ENCODE peak calls at places on chromosomes 7 and 10, in five cellular contexts. One of them, this sample, is unnamed.

GRCh38 chr10:6915307-6915706 is 335.2 kb upstream of the PRKCQ start:
- DNase-seq in A549: no peak
- DNase-seq in H1: no peak
- DNase-seq in K562: no peak
- DNase-seq in HepG2: no peak
- DNase-seq in this sample: no peak

GRCh38 chr7:81013036-81013435 is 94.2 kb upstream of the SEMA3C start:
- DNase-seq in A549: peak
- DNase-seq in H1: no peak
- DNase-seq in K562: no peak
- DNase-seq in HepG2: no peak
- DNase-seq in this sample: peak

GRCh38 chr10:132664407-132664806 is 121.5 kb downstream of the NKX6-2 start:
- DNase-seq in A549: no peak
- DNase-seq in H1: no peak
- DNase-seq in K562: no peak
- DNase-seq in HepG2: no peak
- DNase-seq in this sample: no peak

GRCh38 chr10:116972136-116972535 is 32.9 kb downstream of the SHTN1 start:
- DNase-seq in A549: no peak
- DNase-seq in H1: no peak
- DNase-seq in K562: no peak
- DNase-seq in HepG2: no peak
- DNase-seq in this sample: no peak

GRCh38 chr10:124679401-124679800 is 64.8 kb downstream of the FAM53B start:
- DNase-seq in A549: no peak
- DNase-seq in H1: no peak
- DNase-seq in K562: no peak
- DNase-seq in HepG2: no peak
- DNase-seq in this sample: no peak

GRCh38 chr7:36658603-36659516 is 65.4 kb downstream of the AOAH start:
- DNase-seq in A549: peak
- DNase-seq in H1: no peak
- DNase-seq in K562: no peak
- DNase-seq in HepG2: peak
- DNase-seq in this sample: peak

GRCh38 chr7:104160375-104160774 is 47.4 kb downstream of the ORC5 start:
- DNase-seq in A549: no peak
- DNase-seq in H1: no peak
- DNase-seq in K562: peak
- DNase-seq in HepG2: no peak
- DNase-seq in this sample: peak

GRCh38 chr7:30027065-30027456 is 559 bp upstream of the FKBP14 start:
- DNase-seq in A549: peak
- DNase-seq in H1: no peak
- DNase-seq in K562: no peak
- DNase-seq in HepG2: peak
- DNase-seq in this sample: peak

GRCh38 chr10:50988792-50989191 is 85.5 kb upstream of the PRKG1 start:
- DNase-seq in A549: no peak
- DNase-seq in H1: no peak
- DNase-seq in K562: no peak
- DNase-seq in HepG2: no peak
- DNase-seq in this sample: peak

GRCh38 chr7:74480861-74481417 is 27.2 kb downstream of the GTF2IRD1 start:
- DNase-seq in A549: no peak
- DNase-seq in H1: no peak
- DNase-seq in K562: no peak
- DNase-seq in HepG2: no peak
- DNase-seq in this sample: peak

GRCh38 chr7:37481722-37482288 is 33.1 kb upstream of the ELMO1 start:
- DNase-seq in A549: no peak
- DNase-seq in H1: no peak
- DNase-seq in K562: no peak
- DNase-seq in HepG2: no peak
- DNase-seq in this sample: no peak

GRCh38 chr10:35300063-35300699 is 36.1 kb upstream of the CCNY start:
- DNase-seq in A549: peak
- DNase-seq in H1: no peak
- DNase-seq in K562: peak
- DNase-seq in HepG2: no peak
- DNase-seq in this sample: peak

GRCh38 chr7:27961255-27961654 is 219.3 kb downstream of the JAZF1 start:
- DNase-seq in A549: no peak
- DNase-seq in H1: no peak
- DNase-seq in K562: no peak
- DNase-seq in HepG2: no peak
- DNase-seq in this sample: peak

GRCh38 chr10:3892440-3893101 is 107.6 kb upstream of the KLF6 start:
- DNase-seq in A549: no peak
- DNase-seq in H1: no peak
- DNase-seq in K562: no peak
- DNase-seq in HepG2: no peak
- DNase-seq in this sample: no peak

GRCh38 chr10:125684583-125684982 is 1.6 kb upstream of the TEX36 start:
- DNase-seq in A549: no peak
- DNase-seq in H1: no peak
- DNase-seq in K562: no peak
- DNase-seq in HepG2: no peak
- DNase-seq in this sample: no peak

GRCh38 chr7:111352319-111352718 is 210.0 kb downstream of the IMMP2L start:
- DNase-seq in A549: no peak
- DNase-seq in H1: no peak
- DNase-seq in K562: no peak
- DNase-seq in HepG2: no peak
- DNase-seq in this sample: no peak

GRCh38 chr7:111356941-111357340 is 205.4 kb downstream of the IMMP2L start:
- DNase-seq in A549: no peak
- DNase-seq in H1: no peak
- DNase-seq in K562: no peak
- DNase-seq in HepG2: no peak
- DNase-seq in this sample: peak

GRCh38 chr7:111362660-111363059 is 199.6 kb downstream of the IMMP2L start:
- DNase-seq in A549: no peak
- DNase-seq in H1: no peak
- DNase-seq in K562: no peak
- DNase-seq in HepG2: no peak
- DNase-seq in this sample: peak

GRCh38 chr7:111358915-111359314 is 203.4 kb downstream of the IMMP2L start:
- DNase-seq in A549: no peak
- DNase-seq in H1: no peak
- DNase-seq in K562: no peak
- DNase-seq in HepG2: no peak
- DNase-seq in this sample: no peak

GRCh38 chr7:111357691-111358090 is 204.6 kb downstream of the IMMP2L start:
- DNase-seq in A549: no peak
- DNase-seq in H1: no peak
- DNase-seq in K562: no peak
- DNase-seq in HepG2: no peak
- DNase-seq in this sample: peak
- TF ChIP-seq MAFK in A549: no peak
- TF ChIP-seq MAFK in H1: no peak
- TF ChIP-seq MAFK in K562: no peak
- TF ChIP-seq MAFK in HepG2: no peak
- TF ChIP-seq MAFK in this sample: no peak

GRCh38 chr7:92720604-92721350 is 115.6 kb downstream of the CDK6 start:
- DNase-seq in A549: no peak
- DNase-seq in H1: no peak
- DNase-seq in K562: no peak
- DNase-seq in HepG2: no peak
- DNase-seq in this sample: no peak

GRCh38 chr7:92723205-92723604 is 113.2 kb downstream of the CDK6 start:
- DNase-seq in A549: no peak
- DNase-seq in H1: no peak
- DNase-seq in K562: no peak
- DNase-seq in HepG2: no peak
- DNase-seq in this sample: peak

GRCh38 chr7:92725161-92725925 is 111.0 kb downstream of the CDK6 start:
- DNase-seq in A549: no peak
- DNase-seq in H1: no peak
- DNase-seq in K562: no peak
- DNase-seq in HepG2: no peak
- DNase-seq in this sample: no peak

GRCh38 chr7:92723978-92724377 is 112.4 kb downstream of the CDK6 start:
- DNase-seq in A549: no peak
- DNase-seq in H1: no peak
- DNase-seq in K562: no peak
- DNase-seq in HepG2: no peak
- DNase-seq in this sample: no peak

DNA sequence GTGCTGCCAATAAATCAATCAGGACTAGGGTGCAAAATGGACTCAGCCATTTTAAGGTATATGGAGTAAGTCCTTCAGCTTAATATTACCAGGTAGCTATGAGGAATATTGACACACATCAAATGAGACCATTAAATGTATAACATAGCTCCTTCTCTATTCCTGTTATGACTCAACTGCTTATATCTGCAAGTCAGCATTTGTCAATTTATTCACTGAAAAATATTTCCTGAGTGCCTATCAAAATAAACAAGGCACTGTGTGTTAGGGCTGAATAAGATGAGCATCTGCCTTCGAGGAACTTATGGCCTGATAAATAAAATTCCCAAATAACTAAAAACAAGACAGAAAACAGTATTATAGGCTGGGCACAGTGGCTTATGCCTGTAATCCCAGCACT is 113.8 kb downstream of the CDK6 start:
- DNase-seq in A549: no peak
- DNase-seq in H1: no peak
- DNase-seq in K562: no peak
- DNase-seq in HepG2: no peak
- DNase-seq in this sample: peak
- TF ChIP-seq MAFK in A549: peak
- TF ChIP-seq MAFK in H1: no peak
- TF ChIP-seq MAFK in K562: peak
- TF ChIP-seq MAFK in HepG2: peak
- TF ChIP-seq MAFK in this sample: peak

GRCh38 chr7:137818036-137818435 is 28.7 kb downstream of the DGKI start:
- DNase-seq in A549: no peak
- DNase-seq in H1: no peak
- DNase-seq in K562: no peak
- DNase-seq in HepG2: no peak
- DNase-seq in this sample: peak
- TF ChIP-seq MAFK in A549: no peak
- TF ChIP-seq MAFK in H1: no peak
- TF ChIP-seq MAFK in K562: no peak
- TF ChIP-seq MAFK in HepG2: no peak
- TF ChIP-seq MAFK in this sample: no peak

GRCh38 chr10:16828114-16828568 is 10.9 kb upstream of the RSU1 start:
- DNase-seq in A549: peak
- DNase-seq in H1: peak
- DNase-seq in K562: peak
- DNase-seq in HepG2: peak
- DNase-seq in this sample: peak
- TF ChIP-seq MAFK in A549: no peak
- TF ChIP-seq MAFK in H1: no peak
- TF ChIP-seq MAFK in K562: no peak
- TF ChIP-seq MAFK in HepG2: no peak
- TF ChIP-seq MAFK in this sample: no peak

DNA sequence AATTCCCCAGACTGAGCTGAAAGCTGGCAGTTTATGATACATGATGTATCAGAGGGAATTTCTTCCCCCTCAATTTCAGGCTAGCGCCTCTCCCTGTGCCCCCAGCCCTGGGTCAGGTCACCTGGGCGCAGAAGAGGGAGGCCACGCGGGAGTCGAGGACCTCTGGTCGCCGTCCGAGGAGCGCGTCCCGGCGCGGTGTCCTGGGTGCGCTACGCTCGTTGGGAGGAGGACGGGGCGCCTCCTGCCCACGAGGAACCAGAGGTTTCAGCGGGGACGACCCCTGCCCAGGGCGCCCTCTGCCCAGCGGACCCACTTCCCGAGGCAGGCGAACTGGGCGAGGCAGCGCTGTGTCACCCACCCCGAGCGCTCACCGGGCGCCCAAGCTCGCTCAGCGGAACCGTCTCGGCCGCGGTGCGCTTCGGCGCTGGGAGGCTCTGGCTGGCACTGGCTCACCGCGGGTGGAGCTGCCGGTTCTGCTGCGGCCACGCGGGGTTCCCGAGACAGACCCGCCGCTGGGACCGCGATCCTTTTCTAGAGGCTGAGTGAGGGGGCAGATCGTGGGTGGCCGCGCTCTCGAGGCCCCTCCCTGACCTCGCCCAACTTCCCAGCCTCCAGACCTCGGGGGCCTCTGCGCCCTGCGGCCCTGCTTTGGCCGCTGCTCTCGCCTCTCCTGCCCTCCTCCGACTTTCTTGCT is at the start of gene FAM237B:
- DNase-seq in A549: peak
- DNase-seq in H1: peak
- DNase-seq in K562: no peak
- DNase-seq in HepG2: no peak
- DNase-seq in this sample: no peak
- TF ChIP-seq MAFK in A549: no peak
- TF ChIP-seq MAFK in H1: no peak
- TF ChIP-seq MAFK in K562: no peak
- TF ChIP-seq MAFK in HepG2: no peak
- TF ChIP-seq MAFK in this sample: no peak

GRCh38 chr7:39509441-39509840 is 56.8 kb upstream of the YAE1 start:
- DNase-seq in A549: no peak
- DNase-seq in H1: no peak
- DNase-seq in K562: no peak
- DNase-seq in HepG2: no peak
- DNase-seq in this sample: no peak
- TF ChIP-seq MAFK in A549: no peak
- TF ChIP-seq MAFK in H1: no peak
- TF ChIP-seq MAFK in K562: no peak
- TF ChIP-seq MAFK in HepG2: no peak
- TF ChIP-seq MAFK in this sample: no peak